ENCODE peak calls at places on chromosomes 11 and 22, in seven cellular contexts. E is fibroblast of lung, R is mammary epithelial cell, W is endothelial cell of umbilical vein, B is osteoblast, G is HCT116, Z is neural progenitor cell. L is an unnamed sample. For H4K20me1 and H3K79me2, the result is how much of the 10 kb centered on the place peaks cover.

GRCh38 chr22:50705219-50705691 is 32.6 kb downstream of the SHANK3 start:
- DNase-seq in Z (peak), W (peak), B (peak), G (no peak), R (no peak), E (peak), L (no peak)

GRCh38 chr11:88307749-88308425 is 29.6 kb downstream of the CTSC start:
- DNase-seq in R (no peak), B (no peak), W (no peak), E (no peak), G (no peak), Z (peak), L (no peak)

GRCh38 chr22:35315855-35316745 is 16.4 kb downstream of the TOM1 start:
- DNase-seq in G (no peak), Z (no peak), R (no peak), B (no peak), W (no peak), E (no peak), L (no peak)

GRCh38 chr11:133921513-133921912 is 35.3 kb downstream of the IGSF9B start:
- DNase-seq in Z (no peak), G (no peak), R (no peak), E (no peak), W (no peak), B (no peak), L (no peak)

GRCh38 chr11:9574806-9575530 is 1.5 kb downstream of the WEE1 start:
- DNase-seq in W (peak), E (peak), Z (peak), B (peak), R (peak), G (peak), L (peak)

GRCh38 chr22:32080904-32081303 is 37.8 kb downstream of the SLC5A1 start:
- DNase-seq in B (peak), W (peak), E (peak), Z (peak), G (peak), R (peak), L (peak)

GRCh38 chr22:31945478-31945815 is 1.1 kb downstream of the YWHAH start:
- DNase-seq in R (no peak), Z (no peak), G (no peak), W (no peak), E (no peak), B (no peak), L (no peak)

GRCh38 chr11:1943977-1944376 is 3.2 kb upstream of the MRPL23 start:
- DNase-seq in W (peak), B (peak), G (no peak), Z (no peak), R (peak), E (no peak), L (peak)

GRCh38 chr11:46247090-46247489 is 30.4 kb upstream of the CREB3L1 start:
- DNase-seq in W (no peak), Z (no peak), E (peak), G (no peak), B (peak), R (peak), L (peak)

GRCh38 chr22:41822289-41823057 is 10.4 kb upstream of the SREBF2 start:
- DNase-seq in E (peak), G (peak), B (peak), Z (peak), W (peak), R (peak), L (peak)

GRCh38 chr11:23688835-23689234 is 808.0 kb upstream of the LUZP2 start:
- DNase-seq in G (no peak), R (no peak), W (peak), E (peak), Z (no peak), B (no peak), L (peak)

GRCh38 chr11:77411717-77412441 is 62.0 kb downstream of the PAK1 start:
- DNase-seq in Z (peak), E (peak), B (peak), G (peak), W (peak), R (peak), L (peak)

GRCh38 chr22:45818130-45819085 is 146.8 kb downstream of the ATXN10 start:
- DNase-seq in W (no peak), E (peak), Z (peak), B (no peak), R (no peak), G (no peak), L (no peak)

GRCh38 chr11:44145011-44145777 is 49.7 kb downstream of the EXT2 start:
- DNase-seq in W (no peak), B (peak), Z (no peak), E (no peak), G (no peak), R (no peak), L (peak)

GRCh38 chr22:30763815-30764686 is 69.4 kb downstream of the OSBP2 start:
- DNase-seq in W (peak), B (peak), E (peak), G (peak), R (peak), Z (peak), L (peak)

GRCh38 chr11:22130462-22131053 is 62.3 kb upstream of the ANO5 start:
- DNase-seq in W (no peak), B (no peak), G (no peak), Z (peak), R (no peak), E (no peak), L (peak)

GRCh38 chr22:46240073-46240472 is 10.0 kb downstream of the CDPF1 start:
- DNase-seq in W (no peak), R (no peak), B (no peak), G (no peak), Z (no peak), E (no peak), L (no peak)

GRCh38 chr22:36374603-36375024 is 13.2 kb downstream of the MYH9 start:
- DNase-seq in G (peak), W (peak), E (no peak), Z (no peak), R (peak), B (peak), L (peak)

GRCh38 chr22:49300951-49301397 is 526.7 kb downstream of the BRD1 start:
- DNase-seq in B (no peak), G (no peak), E (no peak), W (no peak), Z (no peak), R (no peak), L (no peak)

GRCh38 chr11:31641477-31642062 is 132.0 kb downstream of the ELP4 start:
- DNase-seq in G (peak), W (peak), E (peak), B (no peak), Z (peak), R (no peak), L (peak)

GRCh38 chr11:132604446-132604845 is 927.9 kb downstream of the OPCML start:
- DNase-seq in Z (no peak), W (no peak), R (peak), E (peak), G (no peak), B (peak), L (peak)

GRCh38 chr11:2574043-2574552 is 125.7 kb downstream of the KCNQ1OT1 start:
- DNase-seq in B (no peak), R (no peak), G (no peak), Z (no peak), E (no peak), W (no peak), L (no peak)

GRCh38 chr11:100914415-100914814 is 215.2 kb downstream of the PGR start:
- DNase-seq in B (no peak), G (no peak), Z (no peak), E (no peak), W (no peak), R (no peak), L (no peak)

GRCh38 chr22:33000342-33001280 is 57.6 kb downstream of the SYN3 start:
- DNase-seq in Z (peak), W (peak), B (peak), G (no peak), R (peak), E (peak), L (peak)

GRCh38 chr11:9796854-9797253 is 133.0 kb downstream of the SWAP70 start:
- DNase-seq in E (no peak), G (no peak), W (no peak), B (no peak), R (no peak), Z (no peak), L (peak)

GRCh38 chr11:121446752-121447156 is 5.4 kb upstream of the SORL1 start:
- DNase-seq in Z (peak), G (no peak), B (no peak), R (no peak), E (peak), W (peak), L (peak)

GRCh38 chr22:20244744-20245576 is 23.2 kb downstream of the RTN4R start:
- DNase-seq in R (no peak), W (no peak), G (no peak), B (no peak), E (no peak), Z (peak), L (no peak)

GRCh38 chr11:14643697-14644395 is at the start of gene PDE3B:
- DNase-seq in B (peak), Z (peak), R (peak), G (peak), E (peak), W (peak), L (peak)

GRCh38 chr22:27993774-27994350 is 74.8 kb upstream of the PITPNB start:
- DNase-seq in R (no peak), E (no peak), G (no peak), W (no peak), Z (no peak), B (peak), L (no peak)

GRCh38 chr11:66124564-66124963 is 54.5 kb downstream of the PACS1 start:
- DNase-seq in R (peak), E (peak), G (no peak), W (no peak), Z (no peak), B (no peak), L (peak)

GRCh38 chr11:66121453-66121852 is 51.4 kb downstream of the PACS1 start:
- DNase-seq in R (no peak), B (no peak), G (no peak), E (no peak), Z (no peak), W (no peak), L (no peak)

GRCh38 chr11:66123902-66124301 is 53.8 kb downstream of the PACS1 start:
- DNase-seq in B (no peak), E (no peak), W (no peak), Z (no peak), R (no peak), G (no peak), L (no peak)

GRCh38 chr11:66126808-66127555 is 56.9 kb downstream of the PACS1 start:
- DNase-seq in Z (no peak), R (peak), W (peak), G (no peak), B (peak), E (peak), L (peak)

DNA sequence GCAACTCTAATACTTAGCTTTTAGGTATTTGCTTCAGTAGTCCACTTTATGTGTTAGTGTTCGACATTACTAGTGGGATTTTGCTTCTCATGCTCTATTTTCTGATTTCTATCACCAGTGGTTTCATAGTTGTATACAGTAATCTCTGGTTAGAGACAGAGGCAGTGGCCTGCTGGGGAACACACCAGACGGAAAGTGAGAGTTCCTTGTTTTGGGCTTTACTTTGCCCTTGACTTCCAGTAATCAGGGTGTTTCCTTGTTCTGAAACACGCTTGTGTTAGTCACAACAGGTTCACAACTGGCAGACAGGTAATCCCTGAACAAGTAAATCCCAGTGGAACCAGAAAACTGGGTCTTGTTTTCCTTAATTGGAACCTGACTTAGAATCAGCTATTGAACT is 56.0 kb downstream of the PACS1 start:
- DNase-seq in R (peak), G (no peak), W (no peak), E (no peak), Z (no peak), B (no peak), L (no peak)
- H3K27ac ChIP-seq in R (peak), G (no peak), W (no peak), E (no peak), Z (no peak), B (peak), L (peak)

DNA sequence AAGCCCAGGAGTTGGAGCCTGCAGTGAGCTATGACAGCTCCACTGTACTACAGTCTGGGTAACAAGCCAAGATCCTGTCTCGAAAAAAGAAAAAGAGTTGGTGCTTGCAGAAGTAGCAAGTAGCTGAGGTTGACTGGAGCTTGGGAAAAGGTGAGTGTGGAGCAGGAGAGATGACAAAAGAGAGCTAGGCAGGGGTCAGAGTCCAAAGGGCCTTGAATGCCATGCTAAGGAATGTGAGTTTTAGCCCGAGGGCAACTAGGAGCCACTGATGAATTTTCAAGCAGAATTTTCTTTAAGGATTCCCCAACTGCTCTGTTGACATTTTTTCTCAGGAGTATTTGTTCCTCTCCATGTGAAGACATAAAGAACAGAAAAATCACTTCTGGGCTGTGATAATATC is 3.1 kb downstream of the AP1B1 start:
- DNase-seq in E (no peak), Z (no peak), R (no peak), B (no peak), G (no peak), W (no peak), L (no peak)
- H4K20me1 ChIP-seq in E (under half), Z (under half), R (under half), B (under half), G (under half), W (under half), L (under half)

GRCh38 chr11:61026121-61027031 is 54.9 kb downstream of the CD6 start:
- DNase-seq in W (no peak), R (no peak), G (no peak), B (no peak), E (no peak), Z (no peak), L (no peak)
- H3K79me2 ChIP-seq in W (under half), R (under half), G (under half), B (under half), E (under half), Z (under half), L (under half)

DNA sequence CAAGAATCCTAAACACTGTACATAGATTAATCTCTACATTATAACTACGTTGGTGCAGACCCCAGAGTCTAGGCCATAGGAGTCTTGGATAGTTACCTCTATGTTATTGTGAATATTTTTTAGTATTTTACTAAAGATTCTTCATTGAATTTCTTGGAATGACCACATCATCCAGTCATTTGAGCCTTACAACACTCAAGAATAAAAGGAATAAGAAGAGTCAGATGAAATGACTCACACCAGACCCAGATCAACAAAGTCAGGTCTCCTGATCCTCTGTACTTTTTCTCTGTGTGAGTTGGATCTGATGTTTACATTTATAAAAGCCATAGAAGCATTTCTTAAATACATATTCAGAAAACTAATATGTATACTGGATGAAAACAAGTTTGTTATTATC is 179.2 kb upstream of the ARHGAP20 start:
- DNase-seq in E (peak), G (no peak), B (peak), W (no peak), Z (no peak), R (no peak), L (peak)
- H3K27ac ChIP-seq in E (peak), G (no peak), B (no peak), W (no peak), Z (no peak), R (no peak), L (peak)

GRCh38 chr11:68508425-68508824 is 47.9 kb downstream of the PPP6R3 start:
- DNase-seq in Z (no peak), E (no peak), G (no peak), W (no peak), R (no peak), B (peak), L (no peak)

GRCh38 chr11:68506908-68507307 is 46.4 kb downstream of the PPP6R3 start:
- DNase-seq in Z (no peak), B (peak), E (no peak), W (no peak), G (no peak), R (no peak), L (peak)

GRCh38 chr11:68505596-68505995 is 45.0 kb downstream of the PPP6R3 start:
- DNase-seq in E (no peak), G (no peak), B (peak), R (no peak), W (no peak), Z (no peak), L (peak)

GRCh38 chr11:68504432-68505066 is 44.0 kb downstream of the PPP6R3 start:
- DNase-seq in R (no peak), E (no peak), B (no peak), G (no peak), W (no peak), Z (no peak), L (no peak)

GRCh38 chr11:68509105-68509504 is 48.6 kb downstream of the PPP6R3 start:
- DNase-seq in G (no peak), E (no peak), R (no peak), W (no peak), B (peak), Z (no peak), L (peak)
- H4K20me1 ChIP-seq in G (under half), E (under half), R (under half), W (under half), B (half or more), Z (half or more), L (under half)

DNA sequence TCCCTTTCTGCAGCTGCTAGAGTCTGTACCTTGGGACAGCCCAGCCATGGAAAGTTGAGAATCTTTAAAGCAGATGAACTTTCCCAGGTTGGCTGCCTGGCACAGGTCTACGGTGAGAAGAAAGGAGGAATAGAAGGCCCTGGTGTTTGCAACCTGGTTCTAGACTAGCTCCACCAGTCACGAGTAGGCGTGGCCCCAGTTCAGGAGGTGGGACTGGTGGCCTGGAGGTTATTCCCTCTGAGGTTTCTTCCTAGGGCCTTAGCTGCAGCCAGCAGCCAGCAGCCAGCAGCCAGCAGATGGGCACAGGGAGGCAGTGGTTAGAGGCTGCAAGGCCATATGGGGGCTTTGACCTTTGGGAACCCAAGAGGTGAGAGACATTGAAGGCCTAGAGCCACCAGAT is 40.9 kb downstream of the PRDM11 start:
- DNase-seq in Z (no peak), R (no peak), B (peak), W (no peak), E (no peak), G (no peak), L (no peak)
- H3K79me2 ChIP-seq in Z (under half), R (under half), B (under half), W (under half), E (under half), G (under half), L (under half)

DNA sequence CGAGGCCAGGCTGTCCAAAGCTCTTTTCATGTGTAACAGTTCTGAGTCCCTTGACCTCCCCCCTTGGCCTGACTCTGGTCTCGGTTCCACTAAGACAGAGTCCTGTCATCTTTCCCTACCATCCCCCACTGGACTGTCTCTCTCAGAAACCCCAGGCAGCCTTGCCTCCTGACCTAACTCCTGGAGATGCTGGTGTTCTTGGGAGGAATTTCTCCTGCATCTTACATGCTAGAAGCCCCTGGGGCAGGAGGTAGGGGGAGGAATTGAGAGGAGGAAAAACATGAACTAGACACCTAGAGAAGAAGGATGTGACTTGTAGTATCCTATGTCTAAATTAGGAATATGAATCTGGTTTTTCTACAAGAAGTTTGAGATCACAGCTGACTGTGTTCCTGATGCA is 648 bp upstream of the IL18BP start:
- DNase-seq in R (no peak), B (peak), G (no peak), W (no peak), Z (no peak), E (no peak), L (no peak)
- H3K27ac ChIP-seq in R (no peak), B (no peak), G (no peak), W (no peak), Z (no peak), E (no peak), L (no peak)

DNA sequence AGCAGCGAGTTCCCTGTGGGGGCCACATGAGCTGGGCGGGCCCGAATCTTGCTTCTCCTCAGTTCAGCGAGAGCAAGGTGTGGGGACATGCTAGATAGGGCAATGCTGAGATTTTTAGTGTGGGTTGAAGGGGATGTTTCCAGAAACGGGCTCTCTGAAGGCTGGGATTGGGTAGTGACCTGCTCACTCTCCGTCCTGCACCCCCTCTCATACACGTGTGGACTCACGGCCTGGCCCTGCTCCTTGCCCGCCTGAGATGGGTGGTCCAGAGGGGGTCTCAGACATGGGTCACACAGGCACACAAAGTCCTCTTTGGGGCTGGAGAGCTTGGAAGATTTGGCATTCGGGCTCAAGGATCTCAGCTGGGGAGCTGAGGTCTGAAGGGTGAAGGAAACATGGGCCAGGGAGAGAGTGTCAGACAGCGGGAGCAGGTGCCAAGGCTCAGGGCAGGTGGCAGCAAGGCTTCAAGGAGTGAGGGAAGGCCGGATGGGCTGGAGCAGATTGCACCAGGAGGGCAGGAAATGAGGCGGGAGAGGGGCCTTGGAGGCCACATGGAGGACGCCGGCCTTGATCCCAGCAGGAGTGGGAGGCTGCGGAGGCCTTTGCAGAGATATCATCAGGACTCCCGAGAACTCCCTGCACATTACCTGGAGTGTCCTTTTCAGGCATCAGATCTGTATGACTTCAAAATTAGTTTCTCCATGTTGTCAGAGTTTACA is 74.1 kb downstream of the PARVB start:
- DNase-seq in W (no peak), B (peak), E (no peak), Z (no peak), R (no peak), G (no peak), L (no peak)
- H4K20me1 ChIP-seq in W (under half), B (under half), E (under half), Z (under half), R (under half), G (under half), L (under half)